ENCODE peak calls at places on chromosome 19, in seven cellular contexts. J, R, N, Y, W, Z and D are unnamed samples.

GRCh38 chr19:1076951-1077350 is 10.0 kb downstream of the ARHGAP45 start:
- DNase-seq in J (peak; percentile 57), R (peak; percentile 96), N (no peak), Y (no peak), W (no peak), Z (peak; percentile 77), D (no peak)

GRCh38 chr19:38049105-38049649 is 142.2 kb downstream of the SIPA1L3 start:
- DNase-seq in J (no peak), R (peak; percentile 80), N (no peak), Y (no peak), W (no peak), Z (no peak), D (no peak)

GRCh38 chr19:2239771-2240770 is 3.4 kb downstream of the SF3A2 start:
- DNase-seq in J (no peak), R (peak; percentile 62), N (no peak), Y (peak; percentile 48), W (peak; percentile 72), Z (peak; percentile 77), D (peak; percentile 93)

GRCh38 chr19:35034005-35034502 is 3.8 kb downstream of the SCN1B start:
- DNase-seq in J (no peak), R (no peak), N (no peak), Y (no peak), W (no peak), Z (peak; percentile 73), D (no peak)

GRCh38 chr19:40603071-40603718 is 2.0 kb downstream of the LTBP4 start:
- DNase-seq in J (no peak), R (no peak), N (no peak), Y (peak; percentile 59), W (no peak), Z (no peak), D (no peak)

GRCh38 chr19:19410553-19411550 is 5.4 kb downstream of the GATAD2A start:
- DNase-seq in J (no peak), R (no peak), N (no peak), Y (no peak), W (no peak), Z (no peak), D (no peak)

GRCh38 chr19:39363909-39364457 is 21.8 kb downstream of the SAMD4B start:
- DNase-seq in J (peak; percentile 15), R (no peak), N (peak; percentile 50), Y (peak; percentile 80), W (no peak), Z (no peak), D (no peak)

GRCh38 chr19:17103177-17103576 is 27.6 kb downstream of the MYO9B start:
- DNase-seq in J (peak; percentile 29), R (no peak), N (no peak), Y (peak; percentile 45), W (no peak), Z (no peak), D (no peak)

GRCh38 chr19:46133777-46134231 is 9.3 kb upstream of the IGFL3 start:
- DNase-seq in J (no peak), R (no peak), N (no peak), Y (no peak), W (no peak), Z (no peak), D (peak; percentile 42)

GRCh38 chr19:14368011-14368513 is 13.2 kb upstream of the ADGRE5 start:
- DNase-seq in J (no peak), R (peak; percentile 84), N (no peak), Y (no peak), W (no peak), Z (no peak), D (no peak)

GRCh38 chr19:19385900-19386339 is 19.6 kb upstream of the GATAD2A start:
- DNase-seq in J (no peak), R (no peak), N (no peak), Y (no peak), W (no peak), Z (peak; percentile 95), D (no peak)

GRCh38 chr19:33785795-33786194 is 10.9 kb upstream of the KCTD15 start:
- DNase-seq in J (no peak), R (no peak), N (no peak), Y (peak; percentile 70), W (no peak), Z (no peak), D (no peak)

GRCh38 chr19:46678110-46678732 is 17.2 kb upstream of the DACT3 start:
- DNase-seq in J (peak; percentile 19), R (peak; percentile 60), N (no peak), Y (no peak), W (no peak), Z (peak; percentile 74), D (no peak)

GRCh38 chr19:33429891-33430673 is 56.6 kb downstream of the CEBPG start:
- DNase-seq in J (no peak), R (peak; percentile 47), N (peak; percentile 5), Y (no peak), W (no peak), Z (no peak), D (no peak)

GRCh38 chr19:50415661-50416033 is 3.1 kb upstream of the SPIB start:
- DNase-seq in J (no peak), R (no peak), N (no peak), Y (no peak), W (no peak), Z (peak; percentile 88), D (no peak)

GRCh38 chr19:55487884-55488687 is at the start of gene SSC5D:
- DNase-seq in J (no peak), R (no peak), N (peak; percentile 76), Y (peak; percentile 26), W (no peak), Z (no peak), D (no peak)

GRCh38 chr19:55491546-55492360 is 3.5 kb downstream of the SSC5D start:
- DNase-seq in J (no peak), R (no peak), N (peak; percentile 69), Y (no peak), W (no peak), Z (peak; percentile 67), D (no peak)

GRCh38 chr19:55488986-55489710 is 912 bp downstream of the SSC5D start:
- DNase-seq in J (no peak), R (no peak), N (peak; percentile 66), Y (no peak), W (no peak), Z (peak; percentile 82), D (no peak)

GRCh38 chr19:55490478-55491436 is 2.5 kb downstream of the SSC5D start:
- DNase-seq in J (no peak), R (no peak), N (peak; percentile 58), Y (no peak), W (no peak), Z (peak; percentile 83), D (no peak)

GRCh38 chr19:55489711-55490477 is 1.7 kb downstream of the SSC5D start:
- DNase-seq in J (no peak), R (no peak), N (peak; percentile 35), Y (no peak), W (no peak), Z (no peak), D (no peak)
- H3K4me1 ChIP-seq in J (peaks cover 30% of the 10 kb centered on the region), R (no peaks in the 10 kb centered on the region), N (peaks cover 20% of the 10 kb centered on the region), Y (peaks cover 45% of the 10 kb centered on the region), W (no peaks in the 10 kb centered on the region), Z (peaks cover 39% of the 10 kb centered on the region), D (peaks cover 96% of the 10 kb centered on the region)

DNA sequence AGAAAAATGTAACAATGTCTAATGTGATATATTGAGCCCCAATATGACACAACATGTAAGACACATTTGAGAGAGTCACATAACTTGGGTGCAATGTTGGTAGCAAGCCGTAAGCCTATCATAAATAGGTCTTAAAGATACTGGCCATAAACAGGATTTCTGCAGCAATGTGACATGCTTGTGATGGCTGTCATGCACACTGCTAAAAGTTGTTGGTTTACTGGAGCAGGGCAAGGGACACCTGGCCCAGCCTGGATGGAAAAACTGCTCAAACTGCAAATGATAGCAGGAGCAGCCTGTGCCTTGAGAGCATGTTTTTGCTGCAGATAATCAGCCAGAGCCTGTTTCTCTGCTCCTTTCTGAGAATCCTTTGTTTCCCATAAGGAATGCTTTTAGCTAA is 136.7 kb upstream of the ZNF91 start:
- DNase-seq in J (no peak), R (no peak), N (no peak), Y (no peak), W (no peak), Z (no peak), D (no peak)
- H3K9me3 ChIP-seq in J (no peaks in the 10 kb centered on the region), R (no peaks in the 10 kb centered on the region), N (no peaks in the 10 kb centered on the region), Y (peaks cover 8% of the 10 kb centered on the region), W (peaks cover 5% of the 10 kb centered on the region), Z (no peaks in the 10 kb centered on the region), D (no peaks in the 10 kb centered on the region)

GRCh38 chr19:41695745-41696144 is 7.7 kb upstream of the CEACAM7 start:
- DNase-seq in J (no peak), R (no peak), N (no peak), Y (no peak), W (no peak), Z (no peak), D (no peak)
- H3K4me1 ChIP-seq in J (peaks cover 45% of the 10 kb centered on the region), R (no peaks in the 10 kb centered on the region), N (no peaks in the 10 kb centered on the region), Y (no peaks in the 10 kb centered on the region), W (no peaks in the 10 kb centered on the region), Z (peaks cover 6% of the 10 kb centered on the region), D (no peaks in the 10 kb centered on the region)

GRCh38 chr19:9413240-9413954 is 22.0 kb downstream of the ZNF266 start:
- DNase-seq in J (no peak), R (no peak), N (no peak), Y (no peak), W (no peak), Z (no peak), D (no peak)
- H3K9me3 ChIP-seq in J (no peaks in the 10 kb centered on the region), R (peaks cover 67% of the 10 kb centered on the region), N (peaks cover 12% of the 10 kb centered on the region), Y (peaks cover 66% of the 10 kb centered on the region), W (peaks cover 96% of the 10 kb centered on the region), Z (peaks cover 85% of the 10 kb centered on the region), D (peaks cover 37% of the 10 kb centered on the region)

GRCh38 chr19:29567366-29567915 is 38.6 kb upstream of the POP4 start:
- DNase-seq in J (no peak), R (no peak), N (no peak), Y (no peak), W (no peak), Z (no peak), D (no peak)

GRCh38 chr19:29564574-29565005 is 38.8 kb downstream of the VSTM2B start:
- DNase-seq in J (peak; percentile 66), R (no peak), N (no peak), Y (no peak), W (no peak), Z (no peak), D (no peak)

GRCh38 chr19:29565171-29565570 is 39.4 kb downstream of the VSTM2B start:
- DNase-seq in J (no peak), R (no peak), N (no peak), Y (no peak), W (no peak), Z (no peak), D (no peak)

GRCh38 chr19:29568036-29568788 is 37.9 kb upstream of the POP4 start:
- DNase-seq in J (no peak), R (no peak), N (no peak), Y (no peak), W (no peak), Z (no peak), D (no peak)

GRCh38 chr19:29566496-29567054 is 39.5 kb upstream of the POP4 start:
- DNase-seq in J (no peak), R (no peak), N (no peak), Y (no peak), W (no peak), Z (no peak), D (no peak)
- H3K4me1 ChIP-seq in J (peaks cover 5% of the 10 kb centered on the region), R (no peaks in the 10 kb centered on the region), N (no peaks in the 10 kb centered on the region), Y (no peaks in the 10 kb centered on the region), W (no peaks in the 10 kb centered on the region), Z (no peaks in the 10 kb centered on the region), D (no peaks in the 10 kb centered on the region)

DNA sequence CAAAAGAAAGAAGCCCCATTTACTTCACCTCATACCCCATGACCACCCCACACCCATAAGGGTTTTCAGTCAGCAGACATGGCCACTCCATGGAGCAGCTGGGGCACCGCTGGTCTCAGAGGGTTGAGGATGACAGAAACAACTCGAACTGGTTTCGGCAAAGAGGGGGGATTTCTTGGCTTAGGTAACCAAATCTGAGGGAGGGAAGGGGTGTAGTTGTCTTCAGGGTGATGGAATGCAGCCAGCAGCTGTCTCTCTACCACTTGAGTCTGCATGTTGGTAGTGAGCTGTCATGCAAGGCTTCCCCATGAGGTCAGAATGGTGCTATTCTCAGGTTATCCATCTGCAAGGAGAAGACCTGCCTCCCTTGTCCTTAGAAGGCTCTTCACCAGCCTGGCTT is 55.5 kb upstream of the PEG3 start:
- DNase-seq in J (no peak), R (no peak), N (no peak), Y (no peak), W (no peak), Z (no peak), D (no peak)
- H3K9me3 ChIP-seq in J (no peaks in the 10 kb centered on the region), R (no peaks in the 10 kb centered on the region), N (no peaks in the 10 kb centered on the region), Y (peaks cover 48% of the 10 kb centered on the region), W (no peaks in the 10 kb centered on the region), Z (no peaks in the 10 kb centered on the region), D (no peaks in the 10 kb centered on the region)